ENCODE peak calls at places on chromosomes 11 and 22, in four cellular contexts. T is Panc1, I is HepG2, H is HCT116. P is an unnamed sample.

GRCh38 chr11:109970516-109971183 is 122.5 kb upstream of the ZC3H12C start:
- ATAC-seq in H (no peak), T (no peak), I (no peak), P (no peak)

GRCh38 chr11:131534611-131535010 is 164.2 kb downstream of the NTM start:
- ATAC-seq in H (no peak), I (no peak), T (no peak), P (no peak)

GRCh38 chr11:82683029-82683428 is 50.6 kb downstream of the FAM181B start:
- ATAC-seq in I (peak), T (no peak), H (peak), P (no peak)

GRCh38 chr11:35250631-35251030 is 111.7 kb downstream of the CD44 start:
- ATAC-seq in T (no peak), H (no peak), I (no peak), P (no peak)

GRCh38 chr11:6733326-6734030 is 38.3 kb downstream of the OR2AG2 start:
- ATAC-seq in H (no peak), I (no peak), T (no peak), P (no peak)

GRCh38 chr11:86211619-86212018 is 32.9 kb upstream of the EED start:
- ATAC-seq in I (no peak), H (no peak), T (no peak), P (no peak)

GRCh38 chr11:108394744-108395284 is 72.5 kb downstream of the C11orf65 start:
- ATAC-seq in T (no peak), H (no peak), I (peak), P (no peak)

GRCh38 chr11:65811764-65812475 is 21.8 kb upstream of the SNX32 start:
- ATAC-seq in I (peak), H (no peak), T (peak), P (no peak)

GRCh38 chr11:23406131-23406819 is 546.0 kb upstream of the CCDC179 start:
- ATAC-seq in I (peak), T (no peak), H (no peak), P (no peak)

GRCh38 chr11:68498903-68499883 is 38.6 kb downstream of the PPP6R3 start:
- ATAC-seq in I (no peak), H (no peak), T (no peak), P (no peak)

GRCh38 chr11:14308897-14309387 is 50.0 kb downstream of the RRAS2 start:
- ATAC-seq in T (no peak), I (no peak), H (no peak), P (no peak)

GRCh38 chr11:71420455-71421241 is 27.5 kb downstream of the DHCR7 start:
- ATAC-seq in I (peak), H (peak), T (peak), P (no peak)

GRCh38 chr11:60235318-60235717 is 7.6 kb downstream of the MS4A4E start:
- ATAC-seq in H (no peak), I (no peak), T (no peak), P (no peak)

GRCh38 chr22:24845036-24845918 is 39.3 kb downstream of the SGSM1 start:
- ATAC-seq in T (no peak), H (no peak), I (no peak), P (no peak)

GRCh38 chr22:17754233-17754925 is 19.9 kb downstream of the BID start:
- ATAC-seq in I (peak), T (peak), H (peak), P (no peak)

GRCh38 chr11:76266701-76267100 is 60.4 kb upstream of the WNT11 start:
- ATAC-seq in H (peak), I (no peak), T (no peak), P (peak)

GRCh38 chr11:44784438-44784760 is 57.6 kb downstream of the TSPAN18 start:
- ATAC-seq in I (no peak), T (no peak), H (no peak), P (peak)

GRCh38 chr11:111302298-111302697 is 4.0 kb downstream of the POU2AF3 start:
- ATAC-seq in I (no peak), T (no peak), H (no peak), P (no peak)

GRCh38 chr11:57248780-57249383 is 11.8 kb upstream of the APLNR start:
- ATAC-seq in I (peak), T (peak), H (peak), P (peak)

GRCh38 chr11:70699294-70700221 is 301.2 kb downstream of the CTTN start:
- ATAC-seq in T (peak), H (peak), I (peak), P (no peak)

DNA sequence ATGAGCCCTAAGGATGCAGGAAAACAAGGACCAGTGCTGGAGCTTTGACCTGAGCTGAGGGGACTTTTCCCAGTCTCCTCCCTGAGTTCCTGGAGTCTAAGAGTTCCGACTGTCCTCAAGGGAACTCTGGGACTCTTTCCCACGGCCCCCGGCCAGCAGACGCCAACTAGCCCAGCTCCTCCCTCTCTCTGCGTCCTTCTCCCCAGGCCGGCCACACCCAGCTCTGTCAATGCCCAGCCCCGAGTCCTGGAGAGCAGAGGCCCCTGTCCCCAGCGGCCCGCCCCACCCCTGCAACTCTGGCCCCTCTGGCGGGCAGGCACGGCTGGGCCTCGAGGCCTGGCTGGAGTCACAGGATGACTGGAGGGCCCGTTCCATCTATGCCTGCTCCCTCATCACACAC is 29.8 kb downstream of the NECTIN1 start:
- ATAC-seq in T (no peak), H (no peak), I (peak), P (peak)
- TF ChIP-seq POLR2AphosphoS5 in T (no peak), H (no peak), I (no peak), P (no peak)

DNA sequence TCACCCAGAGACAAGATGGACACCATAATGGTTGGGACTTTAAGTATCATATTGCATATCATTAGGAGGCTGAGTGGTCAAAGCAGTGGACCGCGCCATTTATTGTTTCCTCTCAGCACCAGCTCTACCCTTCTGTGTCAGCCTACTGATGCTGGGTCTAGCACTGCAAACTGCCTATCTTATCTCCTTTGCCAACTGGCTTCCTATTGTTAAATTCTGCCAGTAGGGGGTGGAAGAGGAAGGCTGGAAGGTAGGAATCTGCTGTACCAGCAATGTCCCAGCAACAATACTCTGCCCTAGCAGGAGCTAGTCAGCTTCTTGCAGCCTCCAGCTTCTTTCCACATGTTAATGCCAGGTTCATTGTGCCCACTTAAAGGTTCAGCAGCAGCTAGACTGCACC is 367.1 kb upstream of the PDGFD start:
- ATAC-seq in I (no peak), T (no peak), H (peak), P (no peak)
- TF ChIP-seq CTCF in I (peak), T (peak), H (no peak), P (no peak)

GRCh38 chr22:46749682-46750529 is 11.9 kb upstream of the CERK start:
- ATAC-seq in I (no peak), H (no peak), T (no peak), P (no peak)
- H3K4me3 ChIP-seq in I (no peak), H (no peak), T (no peak), P (no peak)

GRCh38 chr22:37805878-37806277 is 1.9 kb upstream of the GCAT start:
- ATAC-seq in H (no peak), I (no peak), T (no peak), P (no peak)

GRCh38 chr22:37808294-37808657 is 542 bp downstream of the GCAT start:
- ATAC-seq in I (no peak), H (no peak), T (no peak), P (no peak)

GRCh38 chr22:37809672-37810333 is 2.1 kb downstream of the GCAT start:
- ATAC-seq in I (no peak), H (no peak), T (no peak), P (no peak)

GRCh38 chr22:37806409-37807338 is 1.1 kb upstream of the GCAT start:
- ATAC-seq in T (no peak), I (no peak), H (peak), P (no peak)

GRCh38 chr22:37807410-37808293 is at the start of gene GCAT:
- ATAC-seq in I (peak), T (peak), H (peak), P (peak)
- TF ChIP-seq POLR2AphosphoS5 in I (peak), T (peak), H (peak), P (peak)

DNA sequence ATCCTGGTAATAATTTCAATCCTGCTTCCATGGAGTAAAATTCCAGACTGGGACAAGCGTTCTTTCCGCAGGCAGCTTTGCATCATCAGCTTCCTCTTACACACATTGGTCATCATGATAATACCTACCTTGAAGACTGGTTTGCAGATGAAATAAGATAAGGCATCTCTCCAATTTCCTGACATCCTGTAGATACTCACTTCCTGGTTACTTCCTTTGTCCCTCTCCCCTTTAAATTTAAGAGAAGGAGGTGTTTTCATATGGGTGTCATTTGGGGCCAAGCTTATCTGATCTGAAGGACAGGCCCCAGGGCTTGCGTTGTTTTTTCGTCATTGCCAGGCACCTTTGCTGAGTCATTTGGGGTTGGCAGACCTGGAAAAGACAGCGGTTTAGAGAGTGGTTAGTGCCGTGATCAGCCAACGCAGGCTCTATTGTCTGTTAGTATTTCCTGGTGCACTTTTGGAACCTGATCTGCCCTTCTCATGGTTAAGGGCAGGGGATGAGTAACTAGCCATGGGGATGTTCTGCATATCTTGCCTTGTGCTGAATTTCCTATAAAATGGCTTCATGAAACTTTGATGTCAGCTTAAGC is 24.1 kb downstream of the GRAMD1B start:
- ATAC-seq in T (no peak), H (peak), I (no peak), P (no peak)
- TF ChIP-seq CTCF in T (no peak), H (no peak), I (no peak), P (no peak)

GRCh38 chr22:38570841-38571364 is 920 bp upstream of the DMC1 start:
- ATAC-seq in H (peak), T (peak), I (peak), P (no peak)
- H3K4me3 ChIP-seq in H (peak), T (peak), I (peak), P (peak)

GRCh38 chr11:78416285-78417174 is 1.1 kb downstream of the GAB2 start:
- ATAC-seq in H (peak), I (peak), T (peak), P (peak)
- TF ChIP-seq POLR2AphosphoS5 in H (no peak), I (no peak), T (peak), P (peak)

GRCh38 chr11:12074529-12075195 is 35.7 kb upstream of the MICAL2 start:
- ATAC-seq in H (no peak), T (no peak), I (no peak), P (no peak)
- TF ChIP-seq CTCF in H (no peak), T (no peak), I (no peak), P (no peak)

GRCh38 chr22:21014202-21015050 is 539 bp upstream of the P2RX6 start:
- ATAC-seq in I (peak), T (peak), H (peak), P (peak)

GRCh38 chr22:21013742-21014201 is 1.2 kb upstream of the P2RX6 start:
- ATAC-seq in T (peak), I (no peak), H (no peak), P (no peak)

GRCh38 chr22:21016644-21017420 is 1.9 kb downstream of the P2RX6 start:
- ATAC-seq in I (no peak), T (no peak), H (no peak), P (no peak)

GRCh38 chr22:21012446-21013407 is 2.2 kb upstream of the P2RX6 start:
- ATAC-seq in T (no peak), I (no peak), H (no peak), P (no peak)

DNA sequence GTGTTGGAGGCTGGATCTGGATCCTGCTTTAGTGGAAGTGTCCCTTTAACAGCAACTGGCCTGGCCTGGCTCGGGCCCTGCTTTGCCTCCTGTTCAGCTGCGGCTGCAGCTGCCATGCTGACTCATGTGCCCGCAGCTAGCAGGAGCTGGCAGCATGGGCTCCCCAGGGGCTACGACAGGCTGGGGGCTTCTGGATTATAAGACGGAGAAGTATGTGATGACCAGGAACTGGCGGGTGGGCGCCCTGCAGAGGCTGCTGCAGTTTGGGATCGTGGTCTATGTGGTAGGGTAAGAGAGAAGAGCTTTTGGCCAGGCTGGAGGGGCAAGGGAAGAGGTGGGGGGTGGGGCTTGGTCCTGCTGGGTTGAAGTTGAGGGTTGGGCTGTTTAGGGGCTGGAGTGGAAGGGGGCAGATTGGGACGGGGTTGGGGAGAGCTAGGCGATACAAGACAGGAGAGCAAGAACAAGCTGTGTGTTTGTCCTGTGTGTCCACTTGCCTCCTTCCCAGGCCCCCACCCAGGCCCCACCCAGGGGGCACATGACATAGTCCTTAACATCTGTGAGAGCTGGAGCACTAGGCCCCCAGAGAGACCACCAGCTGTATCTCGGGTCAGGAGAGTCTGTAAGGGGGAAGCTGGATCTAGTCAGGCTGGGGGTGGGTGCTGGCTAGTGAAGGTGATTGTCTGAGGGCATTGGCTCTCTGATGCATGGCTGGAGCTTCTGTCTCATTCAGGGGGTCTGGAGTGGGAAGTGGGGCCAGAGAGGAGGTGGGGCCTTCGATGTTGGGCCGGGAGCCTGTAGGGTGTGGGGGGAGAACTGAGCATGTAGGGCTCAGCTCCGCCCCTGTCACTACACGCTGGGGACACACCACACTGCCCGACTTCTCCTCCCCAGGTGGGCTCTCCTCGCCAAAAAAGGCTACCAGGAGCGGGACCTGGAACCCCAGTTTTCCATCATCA is at the start of gene P2RX6:
- ATAC-seq in H (no peak), T (peak), I (no peak), P (no peak)
- H3K4me3 ChIP-seq in H (peak), T (peak), I (peak), P (peak)